ENCODE peak calls at places on chromosomes 3 and 15, in eight cellular contexts. I, N, G, J, R, Y, L and H are unnamed samples. For H3K9me3 and H3K4me1, the result is how much of the 10 kb centered on the place peaks cover.

GRCh38 chr3:40584625-40585189 is 59.9 kb downstream of the ZNF621 start:
- DNase-seq in N (peak), L (peak), R (peak), I (peak), Y (peak), G (peak), J (peak), H (peak)

GRCh38 chr15:41018534-41018933 is 65.3 kb downstream of the CHAC1 start:
- DNase-seq in G (no peak), I (peak), Y (no peak), R (no peak), N (no peak), L (peak), J (peak), H (no peak)

GRCh38 chr3:169203631-169204550 is 459.6 kb downstream of the MECOM start:
- DNase-seq in R (no peak), L (no peak), Y (no peak), J (no peak), N (no peak), G (no peak), I (no peak), H (no peak)

GRCh38 chr3:148233403-148233802 is 464.3 kb upstream of the AGTR1 start:
- DNase-seq in J (no peak), L (no peak), G (no peak), I (no peak), N (no peak), Y (no peak), R (no peak), H (no peak)

GRCh38 chr3:106085998-106086397 is 217.2 kb upstream of the CBLB start:
- DNase-seq in G (no peak), I (no peak), J (no peak), N (no peak), L (no peak), R (no peak), Y (no peak), H (peak)

GRCh38 chr3:136753112-136753939 is 1.1 kb upstream of the STAG1 start:
- DNase-seq in I (no peak), N (no peak), L (no peak), G (no peak), Y (no peak), J (no peak), R (no peak), H (peak)

GRCh38 chr3:39408493-39409372 is 2.2 kb downstream of the RPSA start:
- DNase-seq in I (no peak), G (no peak), R (no peak), Y (no peak), N (no peak), L (no peak), J (no peak), H (no peak)

GRCh38 chr3:185151959-185152432 is 864 bp downstream of the C3orf70 start:
- DNase-seq in N (peak), J (peak), Y (no peak), R (no peak), G (no peak), I (no peak), L (no peak), H (no peak)

GRCh38 chr3:100400424-100400781 is 486 bp downstream of the TOMM70 start:
- DNase-seq in L (no peak), J (peak), Y (no peak), R (no peak), I (no peak), N (no peak), G (peak), H (peak)

GRCh38 chr3:11985866-11986265 is 18.3 kb upstream of the SYN2 start:
- DNase-seq in J (no peak), N (no peak), Y (no peak), G (no peak), I (no peak), L (no peak), R (no peak), H (no peak)

GRCh38 chr3:127263586-127264231 is 24.1 kb downstream of the PRR20G start:
- DNase-seq in G (no peak), R (no peak), Y (no peak), I (no peak), L (no peak), J (no peak), N (no peak), H (no peak)

GRCh38 chr15:70111203-70112017 is 13.7 kb upstream of the TLE3 start:
- DNase-seq in R (no peak), N (peak), L (peak), G (peak), I (peak), Y (no peak), J (peak), H (peak)

GRCh38 chr3:38551026-38551832 is 55.1 kb downstream of the EXOG start:
- DNase-seq in Y (no peak), J (no peak), N (no peak), I (no peak), L (no peak), R (no peak), G (no peak), H (no peak)

GRCh38 chr3:51947215-51947900 is 5.2 kb downstream of the PARP3 start:
- DNase-seq in I (no peak), N (no peak), R (no peak), L (no peak), G (peak), J (no peak), Y (no peak), H (no peak)

GRCh38 chr3:129449279-129450115 is 9.5 kb downstream of the IFT122 start:
- DNase-seq in G (no peak), J (no peak), I (no peak), L (no peak), Y (no peak), R (no peak), N (no peak), H (no peak)

GRCh38 chr3:39234705-39235104 is 42.3 kb upstream of the XIRP1 start:
- DNase-seq in N (no peak), L (no peak), G (no peak), J (no peak), I (no peak), Y (no peak), R (no peak), H (no peak)

GRCh38 chr3:175066617-175067415 is 207.7 kb downstream of the NAALADL2 start:
- DNase-seq in R (no peak), Y (no peak), N (no peak), L (no peak), I (no peak), G (no peak), J (no peak), H (no peak)

GRCh38 chr15:77421370-77421700 is 647 bp downstream of the HMG20A start:
- DNase-seq in R (no peak), L (peak), Y (no peak), N (no peak), J (no peak), G (no peak), I (peak), H (peak)

GRCh38 chr3:48952510-48953118 is 34.0 kb downstream of the ARIH2 start:
- DNase-seq in R (peak), I (peak), L (peak), N (no peak), G (no peak), J (peak), Y (no peak), H (peak)

GRCh38 chr3:15345608-15346137 is 13.3 kb upstream of the SH3BP5 start:
- DNase-seq in N (no peak), J (no peak), R (no peak), Y (no peak), I (no peak), L (no peak), G (no peak), H (no peak)

GRCh38 chr3:160427832-160428424 is 21.7 kb downstream of the TRIM59 start:
- DNase-seq in J (no peak), N (no peak), G (no peak), Y (no peak), I (no peak), L (no peak), R (no peak), H (no peak)
- H3K9me3 ChIP-seq in J (under half), N (under half), G (under half), Y (under half), I (under half), L (under half), R (under half), H (under half)

GRCh38 chr3:143716731-143717130 is 131.5 kb downstream of the SLC9A9 start:
- DNase-seq in I (no peak), J (no peak), Y (no peak), G (no peak), L (no peak), N (no peak), R (no peak), H (no peak)
- H3K4me1 ChIP-seq in I (under half), J (under half), Y (under half), G (under half), L (under half), N (under half), R (under half), H (under half)

GRCh38 chr15:27673766-27674445 is 425.2 kb downstream of the OCA2 start:
- DNase-seq in L (no peak), I (no peak), N (no peak), J (no peak), Y (no peak), R (no peak), G (no peak), H (no peak)
- H3K9me3 ChIP-seq in L (under half), I (under half), N (under half), J (under half), Y (under half), R (under half), G (under half), H (under half)

GRCh38 chr3:149646181-149646766 is 11.6 kb downstream of the WWTR1 start:
- DNase-seq in N (no peak), G (no peak), Y (no peak), J (no peak), L (no peak), R (no peak), I (no peak), H (no peak)

GRCh38 chr3:149638401-149639092 is 19.3 kb downstream of the WWTR1 start:
- DNase-seq in I (no peak), L (no peak), Y (no peak), J (no peak), R (no peak), G (no peak), N (no peak), H (no peak)

GRCh38 chr3:149639093-149639486 is 18.7 kb downstream of the WWTR1 start:
- DNase-seq in J (no peak), N (no peak), G (no peak), R (no peak), I (no peak), L (no peak), Y (no peak), H (no peak)

GRCh38 chr3:149643482-149643798 is 14.4 kb downstream of the WWTR1 start:
- DNase-seq in J (no peak), L (no peak), Y (no peak), G (no peak), N (no peak), I (no peak), R (no peak), H (no peak)

DNA sequence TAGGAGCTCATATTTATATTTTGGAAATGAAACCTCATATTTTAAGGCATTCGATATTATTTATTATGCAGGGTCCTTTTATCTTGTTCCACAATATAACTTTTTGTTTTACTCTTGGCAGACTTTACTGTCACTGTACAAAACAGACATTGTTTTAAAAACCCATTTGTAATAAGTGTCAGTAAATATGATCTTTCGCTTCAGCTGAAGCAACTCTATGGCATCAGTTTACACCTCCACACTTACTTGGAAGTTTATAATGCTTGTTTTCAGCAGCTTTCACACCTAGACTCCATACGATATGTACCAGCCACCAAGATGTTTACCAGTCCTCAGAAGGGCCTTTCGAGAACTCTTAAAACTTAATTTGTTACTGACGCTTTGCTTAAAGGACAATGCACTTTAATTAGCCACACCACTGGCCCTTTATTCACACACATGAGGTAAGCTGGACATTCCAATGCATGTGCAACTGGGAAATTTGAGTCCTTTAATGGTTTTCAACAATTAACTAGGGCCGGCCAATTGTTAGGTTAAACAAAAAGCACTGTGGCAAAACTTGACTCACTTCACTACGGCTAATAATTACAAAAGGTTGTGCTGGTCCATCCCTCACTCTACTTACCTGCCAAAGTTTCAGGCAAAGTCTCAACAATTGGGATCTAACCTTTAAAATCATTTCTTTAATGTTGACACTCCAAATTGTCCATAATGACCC is 16.7 kb downstream of the WWTR1 start:
- DNase-seq in Y (no peak), R (no peak), L (no peak), J (no peak), N (no peak), G (no peak), I (no peak), H (no peak)
- H3K4me1 ChIP-seq in Y (half or more), R (under half), L (under half), J (under half), N (half or more), G (under half), I (under half), H (under half)

DNA sequence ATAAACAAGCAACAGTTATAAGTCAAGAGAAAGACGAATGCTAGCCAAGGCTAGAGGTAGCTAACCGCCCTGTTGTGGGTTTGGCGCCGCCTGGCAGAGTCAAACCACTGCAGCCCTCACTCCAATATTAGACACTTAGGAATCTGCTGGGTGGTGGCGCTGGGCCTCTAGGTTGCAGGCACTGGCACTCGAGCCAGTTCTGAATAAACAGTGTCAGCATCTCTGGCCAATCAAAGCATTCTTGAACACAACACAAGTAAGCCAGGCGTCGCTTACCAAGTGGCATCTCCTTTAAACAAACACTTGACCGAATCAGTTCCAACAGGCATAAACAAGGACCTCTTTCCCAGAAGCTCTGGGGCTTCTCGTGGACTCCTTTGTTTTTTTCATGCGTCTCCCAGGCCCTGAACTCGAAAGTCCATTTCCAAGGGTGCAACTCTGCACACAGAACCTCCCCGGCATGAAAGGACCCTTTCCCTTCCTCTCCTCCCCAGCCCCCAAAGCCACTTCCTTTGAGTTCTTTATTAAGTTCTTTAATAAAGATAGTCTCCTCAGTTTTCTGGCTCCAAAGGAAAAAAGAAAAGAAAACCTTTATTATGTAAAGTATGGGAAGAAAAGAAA is 82.3 kb downstream of the LRIG1 start:
- DNase-seq in I (peak), Y (no peak), R (no peak), N (peak), L (peak), G (peak), J (no peak), H (no peak)
- H3K9me3 ChIP-seq in I (under half), Y (under half), R (under half), N (under half), L (under half), G (under half), J (under half), H (under half)

GRCh38 chr3:58073315-58074125 is 65.3 kb downstream of the FLNB start:
- DNase-seq in Y (no peak), R (no peak), N (no peak), L (no peak), J (no peak), I (no peak), G (no peak), H (no peak)
- H3K4me1 ChIP-seq in Y (under half), R (under half), N (under half), L (under half), J (under half), I (under half), G (under half), H (under half)

GRCh38 chr3:66423791-66424190 is 77.0 kb downstream of the LRIG1 start:
- DNase-seq in G (no peak), J (no peak), Y (no peak), N (no peak), I (no peak), R (no peak), L (no peak), H (no peak)
- H3K9me3 ChIP-seq in G (under half), J (under half), Y (under half), N (under half), I (under half), R (under half), L (under half), H (under half)